ENCODE peak calls at places on chromosomes 5 and 9, in four cellular contexts. F, H, M and R are unnamed samples.

GRCh38 chr5:149757186-149757950 is 27.3 kb downstream of the PPARGC1B start:
- DNase-seq in F (no peak), H (no peak), M (no peak), R (no peak)

GRCh38 chr9:26326473-26327044 is 566.0 kb downstream of the CAAP1 start:
- DNase-seq in F (peak), H (peak), M (peak), R (peak)

GRCh38 chr5:124746252-124746915 is at the start of gene ZNF608:
- DNase-seq in F (peak), H (peak), M (peak), R (peak)

GRCh38 chr9:89835676-89836075 is 230.9 kb downstream of the GADD45G start:
- DNase-seq in F (no peak), H (no peak), M (no peak), R (no peak)

GRCh38 chr5:38640012-38640395 is 83.6 kb upstream of the LIFR start:
- DNase-seq in F (peak), H (peak), M (no peak), R (peak)

GRCh38 chr5:90248640-90249039 is 160.9 kb downstream of the CETN3 start:
- DNase-seq in F (no peak), H (no peak), M (no peak), R (no peak)

GRCh38 chr5:149990518-149991376 is 9.7 kb downstream of the TIGD6 start:
- DNase-seq in F (peak), H (peak), M (peak), R (peak)

GRCh38 chr9:37408933-37409710 is 13.4 kb upstream of the GRHPR start:
- DNase-seq in F (no peak), H (no peak), M (no peak), R (no peak)

GRCh38 chr9:14262836-14263235 is 51.1 kb downstream of the NFIB start:
- DNase-seq in F (no peak), H (no peak), M (no peak), R (no peak)

GRCh38 chr5:144332265-144332664 is 161.6 kb downstream of the KCTD16 start:
- DNase-seq in F (no peak), H (peak), M (no peak), R (no peak)
- TF ChIP-seq CTCF in F (peak), H (peak), M (no peak), R (no peak)

DNA sequence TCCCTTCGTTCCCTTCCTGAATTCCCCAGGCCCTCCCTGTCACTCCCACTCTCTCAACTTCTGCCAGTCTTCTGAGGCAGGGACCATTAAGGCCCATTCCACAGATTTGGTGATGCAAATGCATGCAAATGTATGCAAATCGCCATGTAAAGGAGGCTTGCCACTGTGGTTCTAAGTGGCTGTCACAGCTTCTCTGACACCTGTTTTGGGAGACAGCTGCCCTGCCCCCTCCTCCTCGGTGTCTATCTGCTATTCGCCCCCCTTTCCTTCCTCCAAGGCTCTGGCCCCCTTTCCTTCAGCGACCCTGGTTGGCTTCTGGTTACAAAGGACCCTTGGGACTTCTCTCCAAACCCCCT is 10.5 kb upstream of the ARAP3 start:
- DNase-seq in F (no peak), H (no peak), M (no peak), R (no peak)
- H3K4me3 ChIP-seq in F (peak), H (peak), M (peak), R (peak)

GRCh38 chr9:94563548-94563947 is 8.7 kb downstream of the PCAT7 start:
- DNase-seq in F (no peak), H (no peak), M (no peak), R (no peak)
- TF ChIP-seq CTCF in F (no peak), H (no peak), M (no peak), R (no peak)

GRCh38 chr5:78591972-78592700 is 56.4 kb downstream of the LHFPL2 start:
- DNase-seq in F (peak), H (peak), M (peak), R (peak)

GRCh38 chr5:78589928-78590327 is 58.6 kb downstream of the LHFPL2 start:
- DNase-seq in F (no peak), H (peak), M (no peak), R (no peak)

GRCh38 chr5:78593465-78593864 is 55.1 kb downstream of the LHFPL2 start:
- DNase-seq in F (no peak), H (no peak), M (no peak), R (no peak)

GRCh38 chr5:78592735-78593386 is 55.7 kb downstream of the LHFPL2 start:
- DNase-seq in F (peak), H (peak), M (no peak), R (peak)

GRCh38 chr5:78591227-78591626 is 57.3 kb downstream of the LHFPL2 start:
- DNase-seq in F (peak), H (peak), M (peak), R (peak)
- H3K4me3 ChIP-seq in F (no peak), H (peak), M (no peak), R (no peak)

DNA sequence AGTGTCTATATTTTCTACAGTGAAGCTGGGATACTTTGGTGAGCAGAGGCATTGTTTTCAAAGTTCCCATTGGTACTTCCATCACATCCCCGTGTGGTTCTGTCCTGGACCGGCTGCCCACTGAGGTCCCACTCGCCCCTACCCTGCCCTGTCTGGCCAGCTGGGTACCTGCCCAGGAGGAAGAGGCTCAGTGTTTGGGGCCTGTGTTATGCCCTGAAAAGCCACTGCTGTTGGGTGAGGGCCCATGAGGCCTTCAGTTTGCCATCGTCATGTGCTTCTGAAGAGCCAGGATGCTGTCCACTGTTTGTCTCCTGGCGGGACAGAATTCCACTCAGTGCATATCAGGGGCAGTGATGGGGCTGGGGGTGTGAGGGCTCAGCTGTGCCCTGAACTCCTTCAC is 2.6 kb upstream of the CEP72 start:
- DNase-seq in F (no peak), H (no peak), M (no peak), R (no peak)
- TF ChIP-seq CTCF in F (no peak), H (no peak), M (no peak), R (no peak)

DNA sequence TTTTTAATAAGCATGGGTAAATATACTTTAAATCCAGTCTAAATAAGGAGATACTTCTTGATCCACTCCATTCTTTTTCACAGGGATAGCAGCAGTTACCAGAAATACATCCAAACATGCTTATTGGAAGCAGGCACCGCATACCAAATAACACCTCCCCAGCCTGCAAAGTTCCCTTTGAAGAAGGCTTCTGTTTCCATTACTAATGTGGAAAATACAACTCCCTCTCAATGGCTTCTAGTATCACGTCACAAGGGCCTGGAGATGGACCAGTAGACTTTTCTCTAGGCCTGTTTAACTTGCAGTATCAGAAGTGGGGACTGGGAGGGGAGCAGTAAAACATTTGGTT is 20.8 kb downstream of the TMEM245 start:
- DNase-seq in F (no peak), H (no peak), M (no peak), R (peak)
- H3K4me3 ChIP-seq in F (no peak), H (peak), M (no peak), R (no peak)

DNA sequence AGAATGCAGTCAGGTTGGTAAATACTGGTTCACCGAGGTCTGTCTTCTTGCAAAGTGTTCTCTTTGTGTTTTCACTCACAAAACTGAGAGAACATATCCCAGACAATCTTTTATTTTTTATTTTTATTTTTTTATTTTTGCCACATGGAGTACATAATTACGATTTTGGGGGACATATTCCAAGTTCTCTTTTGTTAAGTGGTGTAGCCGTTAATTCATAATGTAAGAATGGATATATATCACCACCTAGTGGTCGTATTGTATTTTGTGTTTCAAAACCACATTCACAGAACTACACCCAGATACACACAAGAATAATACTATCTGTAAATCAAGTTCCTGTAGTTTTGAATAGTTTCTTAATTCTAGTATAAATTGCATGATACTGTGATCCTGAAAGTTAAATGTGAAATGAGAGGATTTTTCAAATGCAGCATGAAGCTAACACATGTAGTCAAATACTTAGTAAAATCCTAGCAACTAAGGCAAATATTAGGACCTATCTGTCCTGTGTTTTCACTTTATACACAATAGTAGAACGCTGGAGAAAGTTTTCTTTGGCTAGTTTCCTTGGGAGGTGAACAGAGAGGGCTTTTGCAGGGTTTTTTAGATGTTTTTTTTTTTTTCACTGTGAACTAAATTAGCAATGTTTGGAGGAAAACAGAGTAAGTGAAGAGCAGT is 92.7 kb downstream of the VCAN start:
- DNase-seq in F (peak), H (peak), M (peak), R (peak)
- TF ChIP-seq CTCF in F (peak), H (peak), M (peak), R (peak)

DNA sequence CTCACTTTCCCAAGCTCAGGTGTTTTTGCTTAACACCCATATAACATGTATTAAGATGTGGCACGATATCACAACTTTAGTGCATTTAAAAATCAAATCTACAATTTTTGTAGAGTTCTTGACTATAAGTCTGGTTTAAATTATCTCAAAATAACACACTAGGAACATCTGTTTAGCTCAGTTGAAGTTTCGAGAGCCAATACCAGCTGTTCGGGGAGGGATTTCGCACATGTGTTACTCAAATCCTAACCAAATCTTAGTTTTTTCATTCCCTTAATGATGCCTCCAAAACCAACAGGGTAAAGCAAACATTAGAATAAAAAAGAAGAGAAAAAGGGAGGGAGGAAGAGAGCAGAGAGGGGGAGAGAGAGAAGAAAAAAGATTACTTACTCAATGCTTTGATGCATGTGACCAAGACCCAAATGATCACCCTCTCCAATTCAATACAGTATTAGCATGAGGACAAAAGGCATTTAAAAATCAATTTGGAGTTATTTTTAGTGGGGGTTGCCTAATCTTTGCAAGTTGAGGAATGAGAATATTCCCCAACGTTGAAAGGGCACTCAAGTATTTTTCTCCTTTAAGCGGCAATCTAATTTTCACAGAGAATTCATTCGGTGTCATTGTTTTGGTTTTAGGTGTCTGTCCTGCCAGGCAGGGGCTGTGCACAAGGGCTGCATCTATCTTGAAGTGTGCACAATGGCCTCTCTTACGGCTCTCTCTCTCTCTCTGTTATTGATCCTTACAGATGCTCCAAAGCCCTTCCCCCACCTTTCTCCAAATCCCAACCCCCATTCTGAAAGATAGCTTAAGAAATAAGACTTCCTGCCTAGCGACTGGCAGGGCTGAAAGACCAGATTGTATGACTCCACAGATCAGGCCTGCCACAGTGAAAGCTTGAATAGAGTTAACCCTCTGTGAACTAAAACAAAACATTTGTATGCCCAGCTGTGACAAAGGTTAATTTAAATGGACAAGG is 86.2 kb upstream of the NR5A1 start:
- DNase-seq in F (no peak), H (peak), M (no peak), R (peak)
- H3K4me3 ChIP-seq in F (no peak), H (peak), M (no peak), R (no peak)